ENCODE peak calls at places on chromosomes 13 and 19, in nine cellular contexts. O, M, H, Z, V, X, J, Y and N are unnamed samples.

GRCh38 chr19:55133639-55134444 is 15.2 kb downstream of the TNNT1 start:
- DNase-seq in X (no peak), H (no peak), V (no peak), Z (no peak), Y (no peak), J (no peak), O (no peak), M (no peak), N (no peak)

GRCh38 chr19:30229524-30230174 is 142.5 kb upstream of the ZNF536 start:
- DNase-seq in M (no peak), V (no peak), Z (no peak), H (no peak), J (no peak), X (no peak), Y (no peak), O (no peak), N (peak)

GRCh38 chr13:100182894-100183490 is 94.1 kb downstream of the PCCA start:
- DNase-seq in Y (no peak), M (no peak), O (no peak), Z (no peak), J (no peak), H (no peak), X (no peak), V (no peak), N (no peak)

GRCh38 chr19:58476498-58477015 is 405 bp downstream of the ZNF446 start:
- DNase-seq in H (peak), V (peak), M (no peak), Y (peak), J (no peak), X (no peak), O (no peak), Z (no peak), N (no peak)

GRCh38 chr19:56933014-56933705 is 92.6 kb upstream of the PEG3 start:
- DNase-seq in Z (no peak), M (no peak), V (no peak), O (no peak), H (no peak), Y (no peak), X (no peak), J (no peak), N (no peak)

GRCh38 chr13:23513460-23513859 is 56.8 kb upstream of the TNFRSF19 start:
- DNase-seq in H (no peak), J (no peak), X (no peak), Z (no peak), Y (no peak), M (no peak), V (no peak), O (no peak), N (no peak)

GRCh38 chr13:98802548-98802947 is 50.1 kb upstream of the SLC15A1 start:
- DNase-seq in M (no peak), V (no peak), X (no peak), H (no peak), O (no peak), J (no peak), Y (no peak), Z (no peak), N (no peak)

GRCh38 chr19:47176627-47177090 is 46.0 kb downstream of the SAE1 start:
- DNase-seq in O (peak), M (no peak), V (peak), H (no peak), J (peak), Z (peak), Y (peak), X (no peak), N (no peak)

GRCh38 chr19:4639531-4640246 is 373 bp downstream of the TNFAIP8L1 start:
- DNase-seq in Y (no peak), O (peak), Z (peak), J (peak), V (no peak), H (no peak), M (no peak), X (no peak), N (no peak)

GRCh38 chr13:41075034-41075433 is 13.7 kb downstream of the WBP4 start:
- DNase-seq in O (no peak), H (no peak), M (no peak), V (peak), J (peak), Y (no peak), X (peak), Z (peak), N (no peak)

GRCh38 chr13:40072663-40073120 is 417.2 kb downstream of the COG6 start:
- DNase-seq in O (no peak), X (no peak), Z (peak), M (no peak), Y (no peak), H (no peak), V (no peak), J (no peak), N (no peak)

GRCh38 chr19:650121-650520 is 10.4 kb downstream of the FGF22 start:
- DNase-seq in H (no peak), J (no peak), V (no peak), O (no peak), Z (no peak), M (no peak), X (no peak), Y (no peak), N (no peak)

GRCh38 chr19:48552406-48553322 is 692 bp downstream of the SULT2B1 start:
- DNase-seq in X (no peak), Y (no peak), V (peak), H (no peak), Z (no peak), J (no peak), O (no peak), M (no peak), N (no peak)

GRCh38 chr13:48618937-48619336 is 34.8 kb upstream of the CYSLTR2 start:
- DNase-seq in H (no peak), Y (no peak), V (no peak), Z (no peak), M (no peak), O (no peak), X (no peak), J (no peak), N (no peak)

GRCh38 chr13:100197591-100198365 is 108.9 kb downstream of the PCCA start:
- DNase-seq in X (no peak), V (no peak), J (no peak), Z (no peak), O (no peak), Y (no peak), H (no peak), M (no peak), N (no peak)

GRCh38 chr13:111546921-111547675 is 226.7 kb downstream of the TEX29 start:
- DNase-seq in Z (no peak), M (no peak), O (no peak), J (no peak), Y (no peak), X (no peak), V (no peak), H (no peak), N (no peak)

GRCh38 chr19:19775891-19776205 is 42.9 kb upstream of the ZNF14 start:
- DNase-seq in M (no peak), X (no peak), V (peak), O (no peak), J (no peak), Z (peak), H (no peak), Y (no peak), N (no peak)

GRCh38 chr19:23817519-23817918 is 58.8 kb upstream of the ZNF681 start:
- DNase-seq in H (peak), Z (peak), Y (peak), O (peak), M (no peak), J (no peak), V (peak), X (no peak), N (no peak)

GRCh38 chr13:100443278-100443997 is 145.2 kb downstream of the GGACT start:
- DNase-seq in X (no peak), J (no peak), Z (no peak), Y (no peak), O (no peak), H (no peak), V (peak), M (no peak), N (no peak)

GRCh38 chr19:40705950-40706619 is 10.6 kb downstream of the COQ8B start:
- DNase-seq in M (no peak), Y (no peak), J (no peak), X (no peak), H (no peak), O (no peak), V (no peak), Z (no peak), N (no peak)

GRCh38 chr13:114129649-114130062 is 2.8 kb downstream of the RASA3 start:
- DNase-seq in X (no peak), O (no peak), H (no peak), M (no peak), V (peak), Z (peak), Y (no peak), J (peak), N (no peak)

GRCh38 chr13:29551214-29551613 is 44.3 kb downstream of the SLC7A1 start:
- DNase-seq in O (no peak), J (no peak), V (no peak), X (no peak), Y (no peak), M (no peak), H (no peak), Z (peak), N (no peak)

GRCh38 chr19:36573948-36574726 is 1.0 kb upstream of the ZNF529 start:
- DNase-seq in H (no peak), O (no peak), J (no peak), X (no peak), Z (no peak), Y (peak), V (peak), M (no peak), N (no peak)

GRCh38 chr13:99895999-99896695 is 75.4 kb downstream of the ZIC5 start:
- DNase-seq in V (no peak), H (peak), Y (no peak), X (no peak), O (no peak), J (no peak), M (no peak), Z (no peak), N (peak)

GRCh38 chr13:35255241-35255640 is 221.2 kb downstream of the MAB21L1 start:
- DNase-seq in V (no peak), Y (no peak), Z (no peak), O (no peak), H (no peak), J (no peak), X (no peak), M (peak), N (no peak)

GRCh38 chr19:4606921-4607678 is 32.2 kb upstream of the TNFAIP8L1 start:
- DNase-seq in Y (no peak), X (no peak), O (no peak), Z (peak), H (peak), J (no peak), V (no peak), M (no peak), N (peak)

GRCh38 chr19:38978315-38978689 is 2.8 kb upstream of the FBXO17 start:
- DNase-seq in H (no peak), V (no peak), Z (no peak), O (no peak), M (no peak), J (no peak), Y (no peak), X (no peak), N (no peak)

GRCh38 chr19:55158848-55159793 is 1.6 kb upstream of the TNNI3 start:
- DNase-seq in Y (no peak), M (no peak), Z (no peak), O (no peak), J (no peak), X (peak), V (peak), H (peak), N (no peak)

GRCh38 chr13:57557979-57558529 is 73.5 kb upstream of the PCDH17 start:
- DNase-seq in O (no peak), M (no peak), J (no peak), H (no peak), X (no peak), Z (no peak), V (no peak), Y (no peak), N (no peak)

GRCh38 chr19:6084821-6085220 is 25.5 kb downstream of the RFX2 start:
- DNase-seq in V (no peak), O (no peak), J (no peak), H (no peak), Y (no peak), Z (no peak), X (no peak), M (no peak), N (no peak)

GRCh38 chr13:24202215-24202614 is 41.7 kb downstream of the SPATA13 start:
- DNase-seq in Z (no peak), M (no peak), O (no peak), X (no peak), H (no peak), V (no peak), J (no peak), Y (no peak), N (no peak)

GRCh38 chr19:38173324-38174041 is 50.5 kb downstream of the DPF1 start:
- DNase-seq in J (no peak), O (no peak), Y (peak), M (peak), Z (peak), H (no peak), X (no peak), V (no peak), N (no peak)

GRCh38 chr19:5631511-5632240 is 8.8 kb downstream of the SAFB start:
- DNase-seq in M (no peak), Y (no peak), H (no peak), J (no peak), X (no peak), V (no peak), Z (no peak), O (no peak), N (no peak)

GRCh38 chr19:13022111-13022858 is 27.0 kb downstream of the NFIX start:
- DNase-seq in X (no peak), J (no peak), M (no peak), H (no peak), Y (peak), O (no peak), V (peak), Z (peak), N (peak)

GRCh38 chr19:39207293-39207836 is 3.3 kb upstream of the SYCN start:
- DNase-seq in Z (no peak), J (no peak), V (no peak), X (no peak), M (no peak), O (no peak), H (no peak), Y (no peak), N (no peak)

GRCh38 chr13:87677043-87677333 is 5.8 kb downstream of the SLITRK5 start:
- DNase-seq in Y (no peak), O (no peak), Z (no peak), M (no peak), H (no peak), V (no peak), X (no peak), J (no peak), N (no peak)

GRCh38 chr13:110592670-110593069 is 22.7 kb upstream of the NAXD start:
- DNase-seq in J (no peak), Y (no peak), V (peak), H (no peak), X (no peak), O (no peak), M (no peak), Z (no peak), N (no peak)